ENCODE peak calls at places on chromosomes 3 and 15, in five cellular contexts. E is body of pancreas, T is IMR-90, Q is right lobe of liver, H is HepG2. F is an unnamed sample.

GRCh38 chr3:123720638-123721037 is 135.8 kb upstream of the HACD2 start:
- DNase-seq in E (no peak), T (no peak), Q (no peak), H (no peak), F (peak; percentile 82)

GRCh38 chr15:92142242-92143232 is 251.1 kb upstream of the ST8SIA2 start:
- DNase-seq in E (no peak), T (no peak), Q (no peak), H (no peak), F (no peak)

GRCh38 chr3:46483799-46484198 is 14.0 kb upstream of the RTP3 start:
- DNase-seq in E (no peak), T (no peak), Q (no peak), H (no peak), F (no peak)

GRCh38 chr15:64697911-64698369 is 77.4 kb downstream of the RBPMS2 start:
- DNase-seq in E (no peak), T (peak; percentile 36), Q (no peak), H (no peak), F (no peak)

GRCh38 chr3:72696815-72697214 is 151.4 kb downstream of the SHQ1 start:
- DNase-seq in E (no peak), T (no peak), Q (no peak), H (no peak), F (no peak)

GRCh38 chr3:195046441-195046840 is 224.5 kb downstream of the XXYLT1 start:
- DNase-seq in E (no peak), T (no peak), Q (no peak), H (no peak), F (peak; percentile 67)

GRCh38 chr3:32177702-32178198 is 60.7 kb upstream of the CMTM8 start:
- DNase-seq in E (peak; percentile 85), T (peak; percentile 47), Q (peak; percentile 34), H (peak; percentile 88), F (peak; percentile 76)

GRCh38 chr3:30659270-30660127 is 53.1 kb downstream of the TGFBR2 start:
- DNase-seq in E (no peak), T (peak; percentile 97), Q (no peak), H (peak; percentile 78), F (no peak)

GRCh38 chr3:125480656-125481374 is 39.2 kb downstream of the SNX4 start:
- DNase-seq in E (no peak), T (peak; percentile 93), Q (no peak), H (no peak), F (no peak)

GRCh38 chr15:94080416-94080815 is 150.9 kb upstream of the MCTP2 start:
- DNase-seq in E (no peak), T (no peak), Q (no peak), H (no peak), F (peak; percentile 52)

GRCh38 chr3:98846101-98846500 is 55.4 kb downstream of the DCBLD2 start:
- DNase-seq in E (no peak), T (peak; percentile 37), Q (no peak), H (no peak), F (no peak)

GRCh38 chr3:185942907-185943306 is 5.1 kb upstream of the TRA2B start:
- DNase-seq in E (no peak), T (no peak), Q (no peak), H (no peak), F (no peak)

GRCh38 chr3:185939721-185940120 is 1.9 kb upstream of the TRA2B start:
- DNase-seq in E (no peak), T (no peak), Q (no peak), H (no peak), F (no peak)

GRCh38 chr3:185942396-185942795 is 4.6 kb upstream of the TRA2B start:
- DNase-seq in E (no peak), T (no peak), Q (no peak), H (no peak), F (no peak)

GRCh38 chr3:185940951-185941350 is 3.1 kb upstream of the TRA2B start:
- DNase-seq in E (no peak), T (no peak), Q (no peak), H (no peak), F (no peak)

GRCh38 chr3:185943363-185944106 is 5.7 kb upstream of the TRA2B start:
- DNase-seq in E (peak; percentile 96), T (peak; percentile 76), Q (peak; percentile 84), H (peak; percentile 88), F (peak; percentile 90)
- H3K4me3 ChIP-seq in E (no peak overlapping the region), T (no peak overlapping the region), Q (no peak overlapping the region), H (peak overlapping the region; percentile 10), F (no peak overlapping the region)

GRCh38 chr3:197300361-197300760 is 1.9 kb upstream of the DLG1 start:
- DNase-seq in E (peak; percentile 17), T (no peak), Q (no peak), H (no peak), F (no peak)

GRCh38 chr3:197297020-197297419 is 1.4 kb downstream of the DLG1 start:
- DNase-seq in E (no peak), T (no peak), Q (no peak), H (no peak), F (no peak)

GRCh38 chr3:197297476-197298340 is 704 bp downstream of the DLG1 start:
- DNase-seq in E (peak; percentile 82), T (peak; percentile 82), Q (peak; percentile 91), H (peak; percentile 80), F (peak; percentile 97)

GRCh38 chr3:197298341-197298857 is at the start of gene DLG1:
- DNase-seq in E (peak; percentile 91), T (peak; percentile 92), Q (peak; percentile 94), H (peak; percentile 88), F (peak; percentile 89)

DNA sequence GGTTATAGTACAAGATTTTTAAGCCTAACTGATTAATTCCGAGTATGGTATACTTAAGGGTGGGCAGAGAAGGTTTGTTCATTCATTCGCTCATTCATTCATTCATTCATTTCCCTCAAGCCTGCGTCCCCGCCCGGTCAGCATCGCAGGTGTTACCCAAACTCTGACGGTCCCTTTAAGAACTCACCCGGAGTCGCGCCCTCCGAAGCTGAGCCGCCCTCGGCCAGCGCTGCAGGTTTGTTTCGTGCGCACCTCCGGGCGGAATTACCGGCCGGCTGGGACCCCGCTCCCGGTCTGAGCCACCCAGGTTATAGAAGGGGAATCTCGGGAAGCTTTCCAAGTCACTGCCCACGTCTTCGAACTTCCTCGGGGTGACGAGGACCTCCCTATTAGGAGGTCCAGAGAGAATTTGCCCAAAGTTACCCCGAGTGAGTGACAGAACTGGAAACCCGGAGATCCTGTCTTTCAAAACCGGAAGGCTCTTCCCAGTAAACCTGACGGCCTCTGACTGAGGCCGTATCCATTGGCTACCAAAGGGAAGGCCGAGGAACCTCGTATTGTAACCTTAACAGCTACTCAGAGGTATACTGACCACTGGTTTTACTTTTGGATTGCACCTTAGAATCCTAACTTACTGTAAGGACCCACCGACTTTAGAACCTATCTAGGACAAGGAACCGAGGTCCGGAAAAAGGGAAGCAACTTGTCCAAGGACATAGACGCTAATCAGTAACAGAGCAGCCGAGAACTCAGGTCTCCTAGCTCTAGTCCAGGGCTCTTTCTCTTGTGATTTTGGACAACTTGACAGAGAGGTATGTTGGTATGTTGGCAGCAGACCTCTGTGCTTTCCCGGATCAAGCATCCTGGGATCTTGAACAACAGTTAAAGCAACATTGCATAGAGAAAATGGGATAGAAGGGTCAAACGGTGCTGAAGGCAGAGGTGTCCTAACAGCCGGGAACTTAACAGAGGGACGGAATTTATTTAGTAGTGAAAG is 744 bp upstream of the DLG1 start:
- DNase-seq in E (peak; percentile 48), T (no peak), Q (peak; percentile 56), H (peak; percentile 49), F (peak; percentile 87)
- TF ChIP-seq POLR2A in E (no peak), T (no peak), Q (peak; percentile 50), H (no peak), F (no peak)

GRCh38 chr3:74537857-74538256 is 76.6 kb downstream of the CNTN3 start:
- DNase-seq in E (no peak), T (no peak), Q (no peak), H (no peak), F (no peak)
- TF ChIP-seq CTCF in E (no peak), T (no peak), Q (no peak), H (no peak), F (no peak)

DNA sequence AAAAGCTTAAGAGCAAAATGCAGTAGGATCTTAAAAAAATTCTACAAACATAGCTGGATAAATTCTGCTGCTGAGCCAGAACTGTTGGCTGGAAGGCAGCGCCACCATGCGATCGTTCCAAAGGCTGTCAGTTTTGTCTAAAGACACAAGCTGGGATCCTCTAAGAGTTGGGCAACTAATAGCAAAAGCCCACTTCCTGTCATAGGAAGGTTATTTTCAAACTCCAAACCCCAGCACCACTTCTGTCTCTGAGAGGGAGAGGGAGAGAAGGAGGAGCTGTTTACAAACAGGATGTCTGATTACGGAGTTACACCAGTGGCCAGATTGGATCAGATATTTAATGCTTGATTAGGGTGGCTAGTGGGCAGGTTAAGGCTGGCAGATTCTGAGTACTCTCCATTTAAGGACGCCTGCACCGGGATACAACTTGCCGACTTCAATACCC is 44.0 kb downstream of the EIF4E3 start:
- DNase-seq in E (peak; percentile 69), T (peak; percentile 83), Q (peak; percentile 30), H (peak; percentile 39), F (peak; percentile 92)
- H3K4me3 ChIP-seq in E (no peak overlapping the region), T (no peak overlapping the region), Q (no peak overlapping the region), H (no peak overlapping the region), F (no peak overlapping the region)

GRCh38 chr15:82986442-82986780 is 401 bp downstream of the RAMAC start:
- DNase-seq in E (no peak), T (peak; percentile 22), Q (no peak), H (no peak), F (no peak)

GRCh38 chr15:82980986-82981385 is 5.0 kb upstream of the RAMAC start:
- DNase-seq in E (no peak), T (no peak), Q (no peak), H (no peak), F (no peak)

GRCh38 chr15:82985688-82986441 is at the start of gene RAMAC:
- DNase-seq in E (peak; percentile 97), T (peak; percentile 95), Q (peak; percentile 93), H (peak; percentile 96), F (peak; percentile 93)
- TF ChIP-seq POLR2A in E (peak; percentile 28), T (peak; percentile 39), Q (peak; percentile 67), H (peak; percentile 76), F (peak; percentile 8)

DNA sequence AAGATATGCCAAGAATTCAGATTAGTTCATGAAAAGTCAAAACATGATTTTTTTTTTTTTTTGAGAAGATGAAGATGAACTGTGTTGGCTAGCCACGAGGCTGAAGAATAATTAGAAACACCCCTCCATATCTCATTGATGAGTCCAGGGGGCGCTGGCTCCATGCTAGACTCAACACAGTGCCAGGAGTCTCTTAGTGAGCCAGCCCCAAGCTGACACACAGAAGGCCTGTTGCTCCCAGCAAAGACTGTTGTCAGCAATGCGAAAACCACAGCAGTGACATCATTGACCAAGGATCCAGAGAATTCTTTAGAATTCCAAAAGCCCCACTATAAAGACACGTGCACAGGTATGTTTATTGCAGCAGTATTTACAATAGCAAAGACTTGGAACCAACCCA is 185.2 kb downstream of the ANXA2 start:
- DNase-seq in E (no peak), T (no peak), Q (no peak), H (peak; percentile 7), F (no peak)
- TF ChIP-seq CTCF in E (no peak), T (no peak), Q (no peak), H (peak; percentile 13), F (no peak)

GRCh38 chr3:58433400-58434169 is at the start of gene PDHB:
- DNase-seq in E (peak; percentile 92), T (peak; percentile 86), Q (peak; percentile 94), H (peak; percentile 77), F (peak; percentile 88)
- H3K4me3 ChIP-seq in E (peak within 1 kb of the TSS; percentile 85), T (peak within 1 kb of the TSS; percentile 92), Q (peak within 1 kb of the TSS; percentile 75), H (peak within 1 kb of the TSS; percentile 68), F (peak within 1 kb of the TSS; percentile 48)

F was measured in lower leg skin.